ENCODE peak calls at places on chromosomes 4 and X, in eight cellular contexts. One of them, this sample, is unnamed.

GRCh38 chr4:25750874-25751273 is 95.2 kb downstream of the SLC34A2 start:
- DNase-seq in heart left ventricle: no peak
- DNase-seq in GM12864: no peak
- DNase-seq in fibroblast of the aortic adventitia: no peak
- DNase-seq in stomach: no peak
- DNase-seq in heart right ventricle: no peak
- DNase-seq in H7: no peak
- DNase-seq in suprapubic skin: no peak
- DNase-seq in this sample: no peak

GRCh38 chrX:63812826-63813225 is 27.8 kb upstream of the ARHGEF9 start:
- DNase-seq in H7: no peak
- DNase-seq in stomach: no peak
- DNase-seq in heart left ventricle: no peak
- DNase-seq in fibroblast of the aortic adventitia: no peak
- DNase-seq in heart right ventricle: no peak
- DNase-seq in suprapubic skin: no peak
- DNase-seq in GM12864: no peak
- DNase-seq in this sample: no peak

GRCh38 chr4:879730-880079 is 52.4 kb downstream of the GAK start:
- DNase-seq in GM12864: peak
- DNase-seq in fibroblast of the aortic adventitia: no peak
- DNase-seq in heart right ventricle: no peak
- DNase-seq in heart left ventricle: no peak
- DNase-seq in H7: no peak
- DNase-seq in suprapubic skin: no peak
- DNase-seq in stomach: no peak
- DNase-seq in this sample: no peak

GRCh38 chr4:94870151-94870550 is 112.4 kb downstream of the BMPR1B start:
- DNase-seq in GM12864: no peak
- DNase-seq in fibroblast of the aortic adventitia: peak
- DNase-seq in suprapubic skin: no peak
- DNase-seq in stomach: no peak
- DNase-seq in heart left ventricle: no peak
- DNase-seq in H7: no peak
- DNase-seq in heart right ventricle: no peak
- DNase-seq in this sample: no peak

GRCh38 chr4:82981116-82981515 is 29.5 kb downstream of the LIN54 start:
- DNase-seq in suprapubic skin: no peak
- DNase-seq in heart right ventricle: no peak
- DNase-seq in stomach: no peak
- DNase-seq in heart left ventricle: no peak
- DNase-seq in GM12864: no peak
- DNase-seq in fibroblast of the aortic adventitia: no peak
- DNase-seq in H7: no peak
- DNase-seq in this sample: no peak

GRCh38 chr4:83890231-83890630 is 354.3 kb downstream of the GPAT3 start:
- DNase-seq in heart right ventricle: no peak
- DNase-seq in heart left ventricle: no peak
- DNase-seq in suprapubic skin: no peak
- DNase-seq in GM12864: no peak
- DNase-seq in H7: no peak
- DNase-seq in fibroblast of the aortic adventitia: peak
- DNase-seq in stomach: no peak
- DNase-seq in this sample: peak

GRCh38 chr4:1752284-1753041 is 31.1 kb downstream of the TACC3 start:
- DNase-seq in heart left ventricle: no peak
- DNase-seq in fibroblast of the aortic adventitia: no peak
- DNase-seq in GM12864: no peak
- DNase-seq in suprapubic skin: no peak
- DNase-seq in heart right ventricle: no peak
- DNase-seq in stomach: peak
- DNase-seq in H7: peak
- DNase-seq in this sample: peak

GRCh38 chr4:71009796-71010588 is 16.5 kb downstream of the DCK start:
- DNase-seq in H7: peak
- DNase-seq in heart left ventricle: no peak
- DNase-seq in stomach: no peak
- DNase-seq in heart right ventricle: no peak
- DNase-seq in suprapubic skin: no peak
- DNase-seq in fibroblast of the aortic adventitia: peak
- DNase-seq in GM12864: no peak
- DNase-seq in this sample: peak

GRCh38 chr4:6172093-6172926 is 28.0 kb downstream of the JAKMIP1 start:
- DNase-seq in heart right ventricle: no peak
- DNase-seq in GM12864: no peak
- DNase-seq in fibroblast of the aortic adventitia: no peak
- DNase-seq in stomach: peak
- DNase-seq in H7: no peak
- DNase-seq in suprapubic skin: no peak
- DNase-seq in heart left ventricle: no peak
- DNase-seq in this sample: no peak

GRCh38 chr4:168475745-168476144 is 4.5 kb downstream of the DDX60L start:
- DNase-seq in heart left ventricle: no peak
- DNase-seq in heart right ventricle: no peak
- DNase-seq in GM12864: no peak
- DNase-seq in suprapubic skin: no peak
- DNase-seq in H7: peak
- DNase-seq in stomach: no peak
- DNase-seq in fibroblast of the aortic adventitia: no peak
- DNase-seq in this sample: no peak

GRCh38 chr4:28654618-28655017 is 1794.0 kb downstream of the STIM2 start:
- DNase-seq in heart left ventricle: no peak
- DNase-seq in suprapubic skin: no peak
- DNase-seq in heart right ventricle: no peak
- DNase-seq in stomach: no peak
- DNase-seq in fibroblast of the aortic adventitia: no peak
- DNase-seq in H7: no peak
- DNase-seq in GM12864: no peak
- DNase-seq in this sample: no peak

GRCh38 chr4:22512306-22512705 is 3.6 kb downstream of the ADGRA3 start:
- DNase-seq in stomach: no peak
- DNase-seq in fibroblast of the aortic adventitia: no peak
- DNase-seq in H7: no peak
- DNase-seq in heart right ventricle: no peak
- DNase-seq in GM12864: no peak
- DNase-seq in heart left ventricle: no peak
- DNase-seq in suprapubic skin: no peak
- DNase-seq in this sample: no peak

GRCh38 chrX:44470816-44471215 is 71.8 kb downstream of the FUNDC1 start:
- DNase-seq in heart left ventricle: no peak
- DNase-seq in stomach: no peak
- DNase-seq in GM12864: no peak
- DNase-seq in H7: no peak
- DNase-seq in heart right ventricle: no peak
- DNase-seq in fibroblast of the aortic adventitia: no peak
- DNase-seq in suprapubic skin: no peak
- DNase-seq in this sample: no peak

GRCh38 chr4:89024051-89024675 is 32.8 kb downstream of the FAM13A start:
- DNase-seq in H7: peak
- DNase-seq in heart right ventricle: peak
- DNase-seq in heart left ventricle: no peak
- DNase-seq in suprapubic skin: peak
- DNase-seq in GM12864: peak
- DNase-seq in stomach: peak
- DNase-seq in fibroblast of the aortic adventitia: peak
- DNase-seq in this sample: peak

GRCh38 chrX:96424007-96424406 is 260.6 kb upstream of the DIAPH2 start:
- DNase-seq in heart right ventricle: no peak
- DNase-seq in H7: no peak
- DNase-seq in fibroblast of the aortic adventitia: peak
- DNase-seq in GM12864: no peak
- DNase-seq in heart left ventricle: no peak
- DNase-seq in stomach: no peak
- DNase-seq in suprapubic skin: no peak
- DNase-seq in this sample: peak

DNA sequence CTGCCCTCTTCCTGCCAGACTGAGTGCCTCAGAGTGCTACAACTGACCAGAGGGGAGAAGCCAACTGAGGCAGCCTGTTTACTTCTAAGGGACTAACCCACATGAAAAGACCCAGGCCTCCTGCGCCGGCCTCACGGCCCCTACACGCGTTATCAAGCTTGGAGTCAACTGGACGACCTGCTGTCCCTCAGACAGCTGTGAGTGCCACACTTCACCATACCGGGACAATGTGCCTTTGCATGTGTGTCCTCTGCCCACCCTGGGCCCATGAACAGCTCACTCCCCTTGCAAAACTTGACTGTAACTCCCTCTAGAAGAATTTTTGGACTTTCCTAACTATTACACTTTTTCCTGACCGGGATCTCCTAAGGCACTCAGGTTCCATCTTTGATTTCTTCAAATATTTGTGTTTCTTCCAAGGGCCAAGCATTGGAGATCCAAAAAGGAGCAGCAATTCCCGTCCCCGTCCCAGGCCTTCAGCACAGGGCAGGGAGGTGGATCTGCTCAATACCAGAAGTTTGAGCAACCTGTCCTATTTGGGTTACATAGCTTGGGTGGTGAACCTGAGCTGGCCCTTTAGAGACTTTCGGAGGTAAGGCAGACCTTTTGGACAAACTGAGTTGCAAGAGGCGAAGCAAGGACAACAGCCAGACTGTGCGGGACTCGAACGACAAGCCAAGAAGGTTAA is 1.7 kb downstream of the NOP14 start:
- DNase-seq in suprapubic skin: no peak
- DNase-seq in fibroblast of the aortic adventitia: no peak
- DNase-seq in H7: peak
- DNase-seq in stomach: no peak
- DNase-seq in heart right ventricle: no peak
- DNase-seq in heart left ventricle: no peak
- DNase-seq in GM12864: no peak
- DNase-seq in this sample: no peak
- H3K4me3 ChIP-seq in suprapubic skin: peak
- H3K4me3 ChIP-seq in fibroblast of the aortic adventitia: peak
- H3K4me3 ChIP-seq in H7: peak
- H3K4me3 ChIP-seq in stomach: peak
- H3K4me3 ChIP-seq in heart right ventricle: peak
- H3K4me3 ChIP-seq in heart left ventricle: no peak
- H3K4me3 ChIP-seq in GM12864: peak
- H3K4me3 ChIP-seq in this sample: peak

DNA sequence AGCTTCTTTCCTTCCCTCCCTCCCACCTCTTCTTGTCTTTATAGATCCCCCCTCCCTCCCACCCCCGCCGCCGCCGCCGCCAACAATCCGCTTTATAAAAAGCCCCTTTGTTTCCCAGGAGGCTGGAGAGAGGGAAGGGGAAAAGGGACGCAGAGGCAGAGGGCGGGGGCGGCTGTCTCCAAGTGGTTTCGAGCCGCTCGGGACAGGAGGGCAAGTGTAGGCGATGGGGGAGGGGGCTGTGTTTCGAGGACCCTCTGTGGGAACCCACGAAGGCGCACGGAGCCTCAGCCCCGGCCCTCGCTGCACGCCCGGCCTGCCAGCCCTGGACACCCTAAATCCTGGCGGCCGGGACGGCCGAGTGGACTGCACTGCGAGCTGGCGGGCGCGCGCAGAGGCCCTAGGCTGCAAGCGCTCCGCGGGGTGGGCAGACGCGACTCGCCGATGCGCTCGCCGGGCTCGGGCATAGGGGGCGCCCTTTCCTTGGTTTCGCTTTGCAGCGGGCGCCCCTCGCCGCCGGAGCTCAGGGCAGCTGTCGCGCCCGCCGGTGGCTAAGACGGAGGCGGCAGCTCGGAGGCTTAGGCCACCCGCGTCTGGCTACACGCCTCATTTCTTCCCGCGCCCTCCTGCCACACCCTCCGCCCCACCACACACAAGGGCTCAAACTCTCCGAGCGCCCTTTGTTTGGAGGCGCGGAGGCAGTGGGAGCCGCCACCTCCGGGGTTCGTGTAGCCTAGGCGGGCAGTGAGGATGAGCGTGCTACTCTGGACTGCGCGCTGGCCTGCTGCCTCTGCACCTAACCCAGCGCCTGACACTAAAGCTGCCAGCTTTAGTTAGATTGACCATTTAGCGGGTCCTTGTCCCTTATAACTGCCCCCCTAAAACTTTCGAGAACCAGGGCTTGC is 2.2 kb downstream of the MAMLD1 start:
- DNase-seq in H7: peak
- DNase-seq in heart right ventricle: peak
- DNase-seq in heart left ventricle: peak
- DNase-seq in GM12864: no peak
- DNase-seq in suprapubic skin: no peak
- DNase-seq in fibroblast of the aortic adventitia: peak
- DNase-seq in stomach: peak
- DNase-seq in this sample: peak
- H3K4me3 ChIP-seq in H7: peak
- H3K4me3 ChIP-seq in heart right ventricle: peak
- H3K4me3 ChIP-seq in heart left ventricle: peak
- H3K4me3 ChIP-seq in GM12864: peak
- H3K4me3 ChIP-seq in suprapubic skin: peak
- H3K4me3 ChIP-seq in fibroblast of the aortic adventitia: peak
- H3K4me3 ChIP-seq in stomach: peak
- H3K4me3 ChIP-seq in this sample: peak

DNA sequence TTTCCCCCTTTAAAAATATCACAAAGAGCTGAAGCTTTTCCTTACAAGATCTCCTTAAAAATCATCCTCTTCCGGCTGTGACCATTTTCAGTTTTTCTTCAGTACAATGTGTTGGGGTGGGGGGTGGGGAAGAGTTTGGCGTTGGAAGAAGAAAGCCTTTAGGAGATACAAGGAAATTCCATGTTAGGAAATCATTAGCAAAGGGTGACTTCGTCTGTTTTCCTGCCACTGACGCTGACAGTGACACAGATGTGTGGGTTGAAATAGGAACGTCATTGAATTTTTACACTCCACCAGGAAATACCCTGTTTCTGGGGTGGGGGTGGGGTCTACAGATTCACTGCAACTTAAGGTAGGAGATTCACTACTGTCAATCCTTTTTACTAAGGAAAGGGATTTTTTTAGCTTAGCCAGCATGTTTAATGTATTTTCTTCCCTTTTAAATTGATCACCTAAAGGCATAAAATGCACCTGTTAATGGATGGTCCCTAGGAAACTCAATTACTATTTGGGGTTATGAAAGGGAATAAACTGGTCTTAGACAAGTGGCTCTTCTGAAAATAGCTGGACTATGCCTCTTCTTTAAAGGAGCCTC is 3.9 kb downstream of the MAMLD1 start:
- DNase-seq in fibroblast of the aortic adventitia: peak
- DNase-seq in GM12864: no peak
- DNase-seq in stomach: no peak
- DNase-seq in H7: no peak
- DNase-seq in suprapubic skin: no peak
- DNase-seq in heart right ventricle: no peak
- DNase-seq in heart left ventricle: no peak
- DNase-seq in this sample: peak
- H3K4me3 ChIP-seq in fibroblast of the aortic adventitia: peak
- H3K4me3 ChIP-seq in GM12864: no peak
- H3K4me3 ChIP-seq in stomach: peak
- H3K4me3 ChIP-seq in H7: no peak
- H3K4me3 ChIP-seq in suprapubic skin: peak
- H3K4me3 ChIP-seq in heart right ventricle: peak
- H3K4me3 ChIP-seq in heart left ventricle: no peak
- H3K4me3 ChIP-seq in this sample: peak

DNA sequence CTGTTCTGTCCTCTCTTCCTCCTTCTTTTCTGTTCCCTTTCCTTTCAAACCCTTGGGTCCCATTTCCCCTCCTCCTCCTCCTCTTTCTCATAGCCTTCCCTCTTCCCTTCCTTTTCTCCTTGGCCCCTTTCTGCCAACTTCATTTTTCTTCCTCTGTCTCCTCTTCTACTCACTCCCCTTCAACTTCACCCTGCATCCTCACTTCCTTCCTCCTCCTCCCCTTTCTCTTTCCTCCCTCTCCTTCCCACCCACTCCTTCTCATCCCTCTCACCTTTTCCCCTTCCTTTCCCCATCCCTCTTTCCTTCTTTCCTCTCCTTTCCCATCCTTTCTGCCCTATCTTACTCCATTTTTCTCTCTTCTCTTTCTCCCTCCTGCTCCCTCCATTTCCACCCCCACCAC is 360.6 kb downstream of the MID1IP1 start:
- DNase-seq in fibroblast of the aortic adventitia: no peak
- DNase-seq in stomach: no peak
- DNase-seq in suprapubic skin: no peak
- DNase-seq in heart right ventricle: no peak
- DNase-seq in heart left ventricle: no peak
- DNase-seq in H7: no peak
- DNase-seq in GM12864: no peak
- DNase-seq in this sample: no peak
- H3K4me3 ChIP-seq in fibroblast of the aortic adventitia: no peak
- H3K4me3 ChIP-seq in stomach: no peak
- H3K4me3 ChIP-seq in suprapubic skin: peak
- H3K4me3 ChIP-seq in heart right ventricle: no peak
- H3K4me3 ChIP-seq in heart left ventricle: no peak
- H3K4me3 ChIP-seq in H7: no peak
- H3K4me3 ChIP-seq in GM12864: no peak
- H3K4me3 ChIP-seq in this sample: no peak